ENCODE peak calls at places on chromosomes 13 and 19, in five cellular contexts. E is hippocampal formation; Q is stimulated activated CD4-positive, alpha-beta T cell treated with anti-CD3 and anti-CD28 coated beads, Interleukin-2, amount 100 ng/mL, for 48 hours; W is left lobe of liver; Y is frontal cortex. G is an unnamed sample.

GRCh38 chr19:57110592-57111328 is 9.0 kb upstream of the USP29 start:
- DNase-seq in E (no peak), Q (no peak), W (no peak), Y (no peak), G (no peak)

GRCh38 chr13:25922373-25922772 is 129.4 kb downstream of the SHISA2 start:
- DNase-seq in E (no peak), Q (no peak), W (no peak), Y (no peak), G (no peak)

GRCh38 chr13:95527955-95528354 is 24.6 kb upstream of the CLDN10 start:
- DNase-seq in E (no peak), Q (no peak), W (no peak), Y (no peak), G (no peak)

GRCh38 chr13:40275636-40276035 is 390.8 kb downstream of the FOXO1 start:
- DNase-seq in E (no peak), Q (no peak), W (no peak), Y (no peak), G (no peak)

GRCh38 chr13:32316030-32316344 is 679 bp downstream of the BRCA2 start:
- DNase-seq in E (no peak), Q (no peak), W (no peak), Y (no peak), G (no peak)

GRCh38 chr19:38711726-38712153 is 32.5 kb downstream of the CAPN12 start:
- DNase-seq in E (no peak), Q (no peak), W (peak), Y (no peak), G (no peak)

GRCh38 chr19:49637865-49638350 is 2.0 kb downstream of the RRAS start:
- DNase-seq in E (peak), Q (no peak), W (peak), Y (no peak), G (peak)

GRCh38 chr19:5665781-5666513 is 14.4 kb downstream of the MICOS13 start:
- DNase-seq in E (no peak), Q (no peak), W (no peak), Y (no peak), G (peak)

GRCh38 chr19:27971071-27971470 is 1241.9 kb downstream of the UQCRFS1 start:
- DNase-seq in E (no peak), Q (no peak), W (no peak), Y (no peak), G (no peak)

GRCh38 chr19:45632468-45633196 is 6.6 kb downstream of the EML2 start:
- DNase-seq in E (no peak), Q (peak), W (peak), Y (peak), G (peak)

GRCh38 chr13:79909664-79910063 is 428.7 kb downstream of the NDFIP2 start:
- DNase-seq in E (no peak), Q (no peak), W (no peak), Y (no peak), G (no peak)

GRCh38 chr19:51740356-51740755 is 11.3 kb downstream of the FPR1 start:
- DNase-seq in E (no peak), Q (no peak), W (no peak), Y (no peak), G (no peak)

GRCh38 chr19:12833747-12834417 is 497 bp downstream of the RTBDN start:
- DNase-seq in E (no peak), Q (no peak), W (no peak), Y (no peak), G (peak)

GRCh38 chr13:100673831-100674362 is 698 bp downstream of the TMTC4 start:
- DNase-seq in E (peak), Q (peak), W (peak), Y (peak), G (peak)

GRCh38 chr13:111510502-111511218 is 190.2 kb downstream of the TEX29 start:
- DNase-seq in E (no peak), Q (no peak), W (no peak), Y (no peak), G (no peak)

GRCh38 chr19:3721131-3721899 is 13.1 kb downstream of the TJP3 start:
- DNase-seq in E (no peak), Q (peak), W (peak), Y (peak), G (peak)

GRCh38 chr13:33744589-33745369 is 73.2 kb upstream of the RFC3 start:
- DNase-seq in E (no peak), Q (no peak), W (no peak), Y (no peak), G (no peak)

GRCh38 chr19:48480151-48480475 is 10.9 kb downstream of the CYTH2 start:
- DNase-seq in E (peak), Q (no peak), W (no peak), Y (no peak), G (no peak)

GRCh38 chr13:41054919-41055619 is 6.2 kb upstream of the WBP4 start:
- DNase-seq in E (no peak), Q (no peak), W (no peak), Y (no peak), G (peak)

GRCh38 chr13:113052971-113053370 is 52.6 kb upstream of the F7 start:
- DNase-seq in E (no peak), Q (no peak), W (no peak), Y (no peak), G (no peak)

GRCh38 chr19:11370744-11371143 is 3.7 kb upstream of the SWSAP1 start:
- DNase-seq in E (no peak), Q (no peak), W (no peak), Y (no peak), G (no peak)

GRCh38 chr13:34153428-34154180 is 335.7 kb downstream of the RFC3 start:
- DNase-seq in E (no peak), Q (no peak), W (no peak), Y (no peak), G (no peak)

GRCh38 chr19:52734340-52734892 is 428 bp downstream of the ZNF611 start:
- DNase-seq in E (peak), Q (no peak), W (no peak), Y (no peak), G (no peak)

GRCh38 chr19:2922987-2923386 is 21.8 kb downstream of the ZNF77 start:
- DNase-seq in E (no peak), Q (no peak), W (no peak), Y (no peak), G (no peak)

GRCh38 chr13:51981355-51981754 is 29.9 kb downstream of the ATP7B start:
- DNase-seq in E (no peak), Q (no peak), W (no peak), Y (no peak), G (no peak)

GRCh38 chr13:41352935-41353801 is 42.1 kb downstream of the NAA16 start:
- DNase-seq in E (peak), Q (peak), W (no peak), Y (no peak), G (peak)

GRCh38 chr13:102227696-102228095 is 174.2 kb downstream of the FGF14 start:
- DNase-seq in E (no peak), Q (no peak), W (no peak), Y (no peak), G (no peak)

GRCh38 chr19:10797541-10798256 is 38.3 kb downstream of the TMED1 start:
- DNase-seq in E (no peak), Q (peak), W (no peak), Y (no peak), G (no peak)

GRCh38 chr19:41616785-41617621 is 9.9 kb downstream of the CEACAM4 start:
- DNase-seq in E (no peak), Q (no peak), W (no peak), Y (no peak), G (peak)

GRCh38 chr19:6564393-6564792 is 26.6 kb downstream of the CD70 start:
- DNase-seq in E (no peak), Q (no peak), W (no peak), Y (no peak), G (peak)

GRCh38 chr13:93635687-93636086 is 409.1 kb downstream of the GPC6 start:
- DNase-seq in E (no peak), Q (no peak), W (no peak), Y (no peak), G (no peak)

G was measured in SK-MEL-5.